ENCODE peak calls at places on chromosome 19, in seven cellular contexts. I is fibroblast of lung, D is GM23248, N is neural progenitor cell, K is OCI-LY7, M is IMR-90, B is K562. H is an unnamed sample.
A peak's percentile ranks its signal among the peaks of the same experiment; 100 is the strongest.

GRCh38 chr19:3683405-3683865 is 16.8 kb downstream of the PIP5K1C start:
- DNase-seq in D (no peak), K (no peak), N (peak; percentile 26), M (no peak), B (peak; percentile 70), I (peak; percentile 84), H (no peak)

GRCh38 chr19:35336166-35336955 is 7.4 kb downstream of the CD22 start:
- DNase-seq in I (no peak), K (no peak), D (no peak), M (no peak), B (no peak), N (no peak), H (no peak)

GRCh38 chr19:588093-588742 is 1.5 kb upstream of the HCN2 start:
- DNase-seq in D (peak; percentile 92), B (peak; percentile 76), K (peak; percentile 49), N (peak; percentile 89), I (peak; percentile 61), M (peak; percentile 72), H (no peak)

GRCh38 chr19:33293255-33294057 is 8.9 kb downstream of the CEBPA start:
- DNase-seq in D (peak; percentile 94), I (peak; percentile 68), M (peak; percentile 71), B (peak; percentile 38), N (no peak), K (no peak), H (no peak)

GRCh38 chr19:45175663-45176345 is 2.2 kb downstream of the TRAPPC6A start:
- DNase-seq in M (no peak), N (no peak), B (no peak), D (peak; percentile 71), K (no peak), I (no peak), H (no peak)

GRCh38 chr19:19278315-19278714 is 5.2 kb upstream of the TM6SF2 start:
- DNase-seq in D (no peak), N (no peak), B (no peak), I (no peak), K (no peak), M (no peak), H (no peak)

GRCh38 chr19:38255759-38256052 is 468 bp downstream of the PPP1R14A start:
- DNase-seq in N (peak; percentile 46), K (no peak), I (peak; percentile 6), D (no peak), B (no peak), M (no peak), H (no peak)

GRCh38 chr19:33904681-33905080 is 108.0 kb downstream of the KCTD15 start:
- DNase-seq in K (no peak), M (no peak), I (peak; percentile 29), B (no peak), D (peak; percentile 22), N (peak; percentile 54), H (peak; percentile 33)

GRCh38 chr19:19865750-19866598 is at the start of gene ZNF253:
- DNase-seq in K (peak; percentile 98), D (peak; percentile 98), B (peak; percentile 98), N (peak; percentile 99), I (peak; percentile 93), M (peak; percentile 88), H (peak; percentile 55)

GRCh38 chr19:43467730-43468129 is 2.3 kb upstream of the LYPD3 start:
- DNase-seq in I (peak; percentile 48), K (no peak), D (peak; percentile 59), B (no peak), M (peak; percentile 70), N (no peak), H (no peak)

GRCh38 chr19:15374796-15375440 is 4.7 kb downstream of the AKAP8 start:
- DNase-seq in B (no peak), I (no peak), D (no peak), N (no peak), K (no peak), M (no peak), H (no peak)

DNA sequence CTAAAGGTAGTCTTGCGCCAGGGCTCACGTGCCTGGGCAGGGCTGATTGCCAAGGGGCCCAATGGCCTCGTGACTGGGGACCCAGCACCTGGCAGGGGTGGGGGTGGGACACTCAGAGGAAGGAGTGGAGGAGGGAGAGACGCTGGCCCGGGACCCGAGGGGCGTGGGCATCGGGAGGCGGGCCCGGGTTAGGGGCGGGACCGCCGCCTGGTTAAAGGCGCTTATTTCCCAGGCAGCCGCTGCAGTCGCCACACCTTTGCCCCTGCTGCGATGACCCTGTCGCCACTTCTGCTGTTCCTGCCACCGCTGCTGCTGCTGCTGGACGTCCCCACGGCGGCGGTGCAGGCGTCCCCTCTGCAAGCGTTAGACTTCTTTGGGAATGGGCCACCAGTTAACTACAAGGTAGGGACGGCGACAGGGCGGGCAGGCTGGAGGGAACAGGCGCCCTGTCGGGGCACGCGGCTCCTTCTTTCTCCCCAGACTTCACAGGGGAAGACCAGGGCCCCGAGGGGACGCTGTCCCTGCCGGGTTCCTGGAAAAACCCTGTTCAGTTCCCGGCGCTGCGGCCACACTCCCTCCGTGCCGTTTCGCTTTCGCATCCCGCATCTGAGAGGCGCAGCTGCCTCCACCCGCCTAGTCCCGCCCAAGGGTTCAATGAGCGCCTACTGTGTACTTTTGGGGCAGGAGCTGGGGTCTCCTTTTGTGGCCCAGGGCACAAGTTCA is at the start of gene IFI30:
- DNase-seq in N (peak; percentile 76), D (peak; percentile 70), I (no peak), K (peak; percentile 90), M (no peak), B (peak; percentile 85), H (no peak)
- H3K27ac ChIP-seq in N (no peak within 1 kb of the TSS), D (no peak within 1 kb of the TSS), I (no peak within 1 kb of the TSS), K (peak within 1 kb of the TSS; percentile 93), M (no peak within 1 kb of the TSS), B (peak within 1 kb of the TSS; percentile 56), H (no peak within 1 kb of the TSS)

GRCh38 chr19:5978606-5979552 is 939 bp upstream of the RANBP3 start:
- DNase-seq in K (peak; percentile 29), B (peak; percentile 46), N (no peak), M (no peak), I (no peak), D (no peak), H (no peak)
- H2AFZ ChIP-seq in K (peak overlapping the region; percentile 39), B (peak overlapping the region; percentile 87), N (peak overlapping the region; percentile 88), M (peak overlapping the region; percentile 99), I (peak overlapping the region; percentile 42), D (peak overlapping the region; percentile 83), H (peak overlapping the region; percentile 90)

GRCh38 chr19:55189424-55189823 is 9.3 kb upstream of the SYT5 start:
- DNase-seq in B (no peak), K (no peak), M (peak; percentile 95), N (no peak), I (peak; percentile 96), D (peak; percentile 97), H (peak; percentile 98)
- H3K27ac ChIP-seq in B (no peak overlapping the region), K (no peak overlapping the region), M (no peak overlapping the region), N (no peak overlapping the region), I (no peak overlapping the region), D (peak overlapping the region; percentile 89), H (peak overlapping the region; percentile 89)

GRCh38 chr19:47243364-47243775 is 12.4 kb upstream of the BBC3 start:
- DNase-seq in I (no peak), B (no peak), N (no peak), M (no peak), K (no peak), D (no peak), H (no peak)

GRCh38 chr19:47243776-47244547 is 12.4 kb upstream of the CCDC9 start:
- DNase-seq in M (peak; percentile 97), D (peak; percentile 99), N (peak; percentile 96), K (peak; percentile 97), B (peak; percentile 98), I (peak; percentile 94), H (peak; percentile 87)

GRCh38 chr19:47241919-47242644 is 11.1 kb upstream of the BBC3 start:
- DNase-seq in B (no peak), N (no peak), I (peak; percentile 15), D (no peak), K (no peak), M (no peak), H (no peak)

GRCh38 chr19:47247308-47247990 is 8.9 kb upstream of the CCDC9 start:
- DNase-seq in M (peak; percentile 75), K (peak; percentile 79), N (peak; percentile 82), B (peak; percentile 93), I (peak; percentile 56), D (peak; percentile 81), H (no peak)
- H2AFZ ChIP-seq in M (peak overlapping the region; percentile 1), K (no peak overlapping the region), N (peak overlapping the region; percentile 39), B (peak overlapping the region; percentile 86), I (no peak overlapping the region), D (peak overlapping the region; percentile 88), H (no peak overlapping the region)

H was measured in keratinocyte.